ENCODE peak calls at places on chromosomes 5 and 9, in four cellular contexts. One of them, this sample, is unnamed.

GRCh38 chr5:161400583-161400982 is 145.9 kb downstream of the GABRB2 start:
- DNase-seq in GM12892: no peak
- DNase-seq in H1: no peak
- DNase-seq in K562: no peak
- DNase-seq in this sample: no peak

GRCh38 chr9:214488-215448 is at the start of gene DOCK8:
- DNase-seq in GM12892: peak; percentile 69
- DNase-seq in H1: no peak
- DNase-seq in K562: peak; percentile 76
- DNase-seq in this sample: peak; percentile 67

GRCh38 chr9:97856857-97857602 is 4.0 kb downstream of the FOXE1 start:
- DNase-seq in GM12892: no peak
- DNase-seq in H1: no peak
- DNase-seq in K562: no peak
- DNase-seq in this sample: no peak

GRCh38 chr9:97688654-97689053 is 8.5 kb downstream of the XPA start:
- DNase-seq in GM12892: no peak
- DNase-seq in H1: no peak
- DNase-seq in K562: no peak
- DNase-seq in this sample: no peak

GRCh38 chr5:13498279-13498678 is 446.2 kb downstream of the DNAH5 start:
- DNase-seq in GM12892: no peak
- DNase-seq in H1: no peak
- DNase-seq in K562: no peak
- DNase-seq in this sample: no peak

GRCh38 chr5:145660897-145661650 is 174.1 kb downstream of the PRELID2 start:
- DNase-seq in GM12892: no peak
- DNase-seq in H1: no peak
- DNase-seq in K562: no peak
- DNase-seq in this sample: no peak

GRCh38 chr5:54524704-54525103 is 7.1 kb downstream of the SNX18 start:
- DNase-seq in GM12892: no peak
- DNase-seq in H1: no peak
- DNase-seq in K562: no peak
- DNase-seq in this sample: no peak

GRCh38 chr9:98045234-98046160 is 11.0 kb upstream of the NANS start:
- DNase-seq in GM12892: no peak
- DNase-seq in H1: no peak
- DNase-seq in K562: peak; percentile 50
- DNase-seq in this sample: no peak

GRCh38 chr9:128191406-128192046 is at the start of gene CIZ1:
- DNase-seq in GM12892: peak; percentile 94
- DNase-seq in H1: no peak
- DNase-seq in K562: peak; percentile 99
- DNase-seq in this sample: peak; percentile 93

GRCh38 chr5:51208291-51208690 is 175.0 kb upstream of the ISL1 start:
- DNase-seq in GM12892: no peak
- DNase-seq in H1: no peak
- DNase-seq in K562: no peak
- DNase-seq in this sample: no peak

GRCh38 chr5:72438141-72438540 is 69.1 kb downstream of the ZNF366 start:
- DNase-seq in GM12892: no peak
- DNase-seq in H1: no peak
- DNase-seq in K562: no peak
- DNase-seq in this sample: no peak

GRCh38 chr5:96384353-96384752 is 48.7 kb downstream of the PCSK1 start:
- DNase-seq in GM12892: no peak
- DNase-seq in H1: no peak
- DNase-seq in K562: no peak
- DNase-seq in this sample: no peak

GRCh38 chr9:130846487-130847305 is 11.6 kb downstream of the ABL1 start:
- DNase-seq in GM12892: no peak
- DNase-seq in H1: no peak
- DNase-seq in K562: no peak
- DNase-seq in this sample: no peak

GRCh38 chr5:96175090-96175489 is 213.4 kb upstream of the ELL2 start:
- DNase-seq in GM12892: peak; percentile 10
- DNase-seq in H1: no peak
- DNase-seq in K562: no peak
- DNase-seq in this sample: peak; percentile 7

GRCh38 chr5:68528877-68529276 is 313.3 kb downstream of the PIK3R1 start:
- DNase-seq in GM12892: no peak
- DNase-seq in H1: no peak
- DNase-seq in K562: no peak
- DNase-seq in this sample: no peak

GRCh38 chr5:6431214-6432195 is 17.2 kb upstream of the UBE2QL1 start:
- DNase-seq in GM12892: no peak
- DNase-seq in H1: no peak
- DNase-seq in K562: no peak
- DNase-seq in this sample: no peak

GRCh38 chr5:167489202-167489601 is 802.2 kb upstream of the WWC1 start:
- DNase-seq in GM12892: no peak
- DNase-seq in H1: no peak
- DNase-seq in K562: no peak
- DNase-seq in this sample: no peak

GRCh38 chr5:1100652-1101574 is 10.9 kb downstream of the SLC12A7 start:
- DNase-seq in GM12892: no peak
- DNase-seq in H1: no peak
- DNase-seq in K562: no peak
- DNase-seq in this sample: no peak

GRCh38 chr5:1104327-1105006 is 7.4 kb downstream of the SLC12A7 start:
- DNase-seq in GM12892: no peak
- DNase-seq in H1: no peak
- DNase-seq in K562: no peak
- DNase-seq in this sample: no peak

GRCh38 chr5:1103505-1104326 is 8.1 kb downstream of the SLC12A7 start:
- DNase-seq in GM12892: no peak
- DNase-seq in H1: no peak
- DNase-seq in K562: peak; percentile 53
- DNase-seq in this sample: no peak

GRCh38 chr5:1101991-1102713 is 9.7 kb downstream of the SLC12A7 start:
- DNase-seq in GM12892: no peak
- DNase-seq in H1: no peak
- DNase-seq in K562: peak; percentile 54
- DNase-seq in this sample: no peak

DNA sequence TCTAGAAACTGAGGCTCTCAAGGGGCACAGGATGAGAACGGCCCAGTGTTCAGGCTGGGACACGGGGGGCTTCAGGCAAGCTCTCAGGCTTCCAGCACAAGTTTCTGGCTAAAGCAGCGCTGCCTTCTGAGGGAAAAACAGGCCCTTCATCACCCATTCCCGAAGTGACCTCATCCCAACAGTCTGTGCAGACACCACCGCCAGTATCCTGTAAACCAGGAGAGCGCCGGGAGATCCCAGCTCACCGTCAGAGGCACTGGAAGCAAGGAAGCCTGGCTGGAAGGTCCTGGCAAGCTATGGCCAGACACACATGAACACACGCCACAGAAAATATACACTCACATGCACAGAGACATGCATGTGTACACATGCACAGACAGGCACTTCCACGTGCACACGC is 8.8 kb downstream of the SLC12A7 start:
- DNase-seq in GM12892: no peak
- DNase-seq in H1: no peak
- DNase-seq in K562: no peak
- DNase-seq in this sample: no peak
- TF ChIP-seq POLR2A in GM12892: no peak
- TF ChIP-seq POLR2A in H1: no peak
- TF ChIP-seq POLR2A in K562: no peak
- TF ChIP-seq POLR2A in this sample: no peak

GRCh38 chr5:140672455-140673186 is 755 bp downstream of the DND1 start:
- DNase-seq in GM12892: no peak
- DNase-seq in H1: no peak
- DNase-seq in K562: no peak
- DNase-seq in this sample: no peak
- TF ChIP-seq TAF1 in GM12892: no peak
- TF ChIP-seq TAF1 in H1: no peak
- TF ChIP-seq TAF1 in K562: no peak
- TF ChIP-seq TAF1 in this sample: no peak

DNA sequence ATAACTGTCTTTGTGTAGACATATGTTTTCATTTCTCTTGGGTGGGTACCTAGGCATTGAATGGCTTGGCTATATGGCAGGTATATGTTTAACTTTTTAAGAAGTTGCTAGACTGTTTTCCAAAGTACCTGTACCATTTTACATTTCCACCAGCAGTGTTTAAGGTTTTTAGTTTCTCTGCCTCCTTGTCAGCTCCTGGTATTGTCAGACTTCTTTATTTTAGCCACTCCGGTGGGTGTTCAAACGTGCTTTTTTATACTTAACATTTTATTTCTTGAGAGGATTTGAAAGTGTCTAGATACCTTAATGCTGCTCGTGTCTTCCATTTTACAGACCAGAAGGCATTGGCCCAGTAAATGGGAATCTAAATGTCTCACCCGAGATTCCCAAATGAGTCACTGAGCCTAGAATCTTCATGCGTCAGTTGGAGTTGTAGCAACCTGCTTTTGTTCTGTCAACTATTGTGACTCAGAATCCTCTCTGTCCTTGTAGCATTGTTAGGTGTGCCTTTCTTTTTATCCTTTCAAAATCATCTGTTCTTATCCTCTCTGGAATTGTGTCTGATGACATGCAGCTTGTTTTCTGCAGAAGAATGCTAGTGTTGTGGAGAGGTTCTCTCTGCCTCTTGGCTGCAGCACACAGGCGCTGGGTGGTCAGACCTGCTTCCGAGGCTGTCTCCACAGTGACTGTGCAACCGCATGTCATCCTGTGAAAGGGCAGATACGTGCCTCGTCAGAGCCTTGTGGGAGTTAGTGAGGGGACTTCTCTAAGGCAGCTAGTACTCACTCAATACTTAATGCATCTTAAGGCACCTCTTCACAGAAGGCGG is 291.8 kb downstream of the AOPEP start:
- DNase-seq in GM12892: no peak
- DNase-seq in H1: no peak
- DNase-seq in K562: no peak
- DNase-seq in this sample: no peak
- TF ChIP-seq POLR2A in GM12892: no peak
- TF ChIP-seq POLR2A in H1: no peak
- TF ChIP-seq POLR2A in K562: no peak
- TF ChIP-seq POLR2A in this sample: no peak

DNA sequence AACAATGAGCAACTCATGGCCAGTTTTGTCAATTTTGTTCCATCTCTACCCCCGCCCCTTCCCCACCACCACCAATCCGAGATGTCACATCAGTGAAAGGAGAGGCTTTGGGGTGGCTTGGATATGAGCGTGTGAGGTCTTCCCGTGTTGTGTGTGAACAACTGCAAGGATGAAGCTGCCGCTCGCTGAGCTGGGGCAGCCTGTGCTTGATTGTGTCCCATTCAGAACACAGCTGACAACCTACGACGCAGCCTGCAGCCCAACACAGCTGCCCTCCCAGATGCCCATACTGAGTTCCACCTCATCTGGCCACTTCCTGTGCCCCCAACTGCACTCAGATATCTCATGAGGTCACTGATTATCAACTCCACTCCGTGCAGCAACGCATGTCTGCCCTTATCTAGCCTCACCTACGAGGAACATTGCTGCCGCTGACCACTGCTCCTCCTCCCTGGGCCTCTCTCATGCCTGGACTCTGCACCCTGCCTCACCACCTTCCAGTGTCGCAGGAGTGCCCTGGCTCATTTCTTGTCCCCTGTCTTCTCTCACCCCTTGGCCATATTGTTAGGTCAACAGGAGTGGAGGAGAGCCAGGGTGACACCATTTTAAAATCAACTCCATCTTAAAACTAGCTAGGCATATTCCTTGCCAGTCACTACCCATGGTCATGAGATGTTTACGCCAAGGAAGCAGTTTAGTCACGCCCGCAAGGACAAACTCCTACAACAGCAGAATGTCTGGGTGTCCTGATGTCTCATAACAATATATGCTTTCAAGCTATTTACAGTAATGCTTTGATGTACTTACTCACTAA is 7.3 kb upstream of the IL4 start:
- DNase-seq in GM12892: no peak
- DNase-seq in H1: no peak
- DNase-seq in K562: peak; percentile 38
- DNase-seq in this sample: no peak
- TF ChIP-seq TAF1 in GM12892: no peak
- TF ChIP-seq TAF1 in H1: no peak
- TF ChIP-seq TAF1 in K562: peak; percentile 19
- TF ChIP-seq TAF1 in this sample: no peak

DNA sequence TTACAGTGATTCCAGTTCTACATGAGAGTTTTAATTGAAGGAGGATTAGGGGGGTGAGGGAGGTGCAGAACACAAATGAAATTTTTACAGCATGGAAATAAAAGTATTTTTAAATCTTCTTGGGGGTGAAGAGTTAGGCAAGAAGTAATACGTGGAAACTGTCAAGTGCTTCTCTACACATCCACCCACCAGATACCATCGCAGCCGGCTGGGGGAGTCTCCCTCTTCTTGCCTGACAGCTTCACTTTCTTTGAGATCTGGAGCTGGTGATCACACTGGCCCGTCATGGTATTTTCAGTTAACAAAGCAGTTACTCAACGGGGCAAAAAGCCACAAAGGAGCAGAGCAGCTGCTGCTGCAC is 2.6 kb upstream of the NR4A3 start:
- DNase-seq in GM12892: no peak
- DNase-seq in H1: no peak
- DNase-seq in K562: no peak
- DNase-seq in this sample: no peak
- TF ChIP-seq POLR2A in GM12892: no peak
- TF ChIP-seq POLR2A in H1: no peak
- TF ChIP-seq POLR2A in K562: no peak
- TF ChIP-seq POLR2A in this sample: no peak

GRCh38 chr9:110256392-110257096 is at the start of gene TXN:
- DNase-seq in GM12892: peak; percentile 62
- DNase-seq in H1: peak; percentile 38
- DNase-seq in K562: peak; percentile 93
- DNase-seq in this sample: peak; percentile 64

GRCh38 chr9:110255064-110255416 is 1.3 kb downstream of the TXN start:
- DNase-seq in GM12892: no peak
- DNase-seq in H1: no peak
- DNase-seq in K562: no peak
- DNase-seq in this sample: no peak

GRCh38 chr9:110254500-110254899 is 1.8 kb downstream of the TXN start:
- DNase-seq in GM12892: no peak
- DNase-seq in H1: no peak
- DNase-seq in K562: no peak
- DNase-seq in this sample: no peak

GRCh38 chr9:110256142-110256391 is 240 bp downstream of the TXN start:
- DNase-seq in GM12892: no peak
- DNase-seq in H1: no peak
- DNase-seq in K562: no peak
- DNase-seq in this sample: no peak

GRCh38 chr9:110255417-110256141 is 728 bp downstream of the TXN start:
- DNase-seq in GM12892: peak; percentile 34
- DNase-seq in H1: no peak
- DNase-seq in K562: peak; percentile 48
- DNase-seq in this sample: peak; percentile 21
- TF ChIP-seq TAF1 in GM12892: no peak
- TF ChIP-seq TAF1 in H1: no peak
- TF ChIP-seq TAF1 in K562: peak; percentile 28
- TF ChIP-seq TAF1 in this sample: no peak

This sample was measured in GM12891.